ENCODE peak calls at places on chromosomes 5 and 9, in four cellular contexts. V is right atrium auricular region, K is anterior cingulate cortex, I is PC-3. J is an unnamed sample.

GRCh38 chr9:134057751-134058701 is 9.8 kb downstream of the BRD3 start:
- DNase-seq in V (no peak), K (no peak), I (no peak), J (no peak)

GRCh38 chr5:125477586-125477975 is 731.1 kb upstream of the ZNF608 start:
- DNase-seq in V (no peak), K (no peak), I (no peak), J (no peak)

GRCh38 chr9:15144567-15145174 is 162.3 kb downstream of the TTC39B start:
- DNase-seq in V (no peak), K (no peak), I (peak), J (no peak)

GRCh38 chr9:134525841-134526797 is 115.5 kb upstream of the COL5A1 start:
- DNase-seq in V (peak), K (no peak), I (no peak), J (no peak)

GRCh38 chr9:18441245-18441644 is 32.7 kb upstream of the ADAMTSL1 start:
- DNase-seq in V (no peak), K (no peak), I (no peak), J (no peak)

GRCh38 chr9:134375430-134376385 is 49.5 kb downstream of the RXRA start:
- DNase-seq in V (peak), K (peak), I (no peak), J (peak)

GRCh38 chr9:37775216-37775919 is 9.5 kb downstream of the EXOSC3 start:
- DNase-seq in V (no peak), K (no peak), I (peak), J (no peak)

GRCh38 chr5:6404129-6404528 is 25.8 kb upstream of the MED10 start:
- DNase-seq in V (peak), K (no peak), I (no peak), J (no peak)

GRCh38 chr5:17227868-17228267 is 10.4 kb downstream of the BASP1 start:
- DNase-seq in V (no peak), K (no peak), I (no peak), J (no peak)

GRCh38 chr5:159316519-159317383 is 13.5 kb downstream of the IL12B start:
- DNase-seq in V (no peak), K (no peak), I (peak), J (peak)

GRCh38 chr5:179393078-179393477 is 47.8 kb upstream of the ADAMTS2 start:
- DNase-seq in V (no peak), K (no peak), I (peak), J (peak)

J was measured in smooth muscle cell of the brain vasculature.